ENCODE peak calls at places on chromosomes 3 and 15, in nine cellular contexts. I is HepG2; B is Panc1; P is tibial artery; U is OCI-LY7; E is IMR-90; Q is CD8-positive, alpha-beta T cell; N is HCT116; V is endodermal cell. R is an unnamed sample. For H3K36me3 and H3K4me1, the result is how much of the 10 kb centered on the place peaks cover.

GRCh38 chr3:56547486-56547885 is 9.5 kb upstream of the CCDC66 start:
- DNase-seq in I (no peak), B (no peak), P (no peak), U (peak), E (no peak), Q (no peak), N (peak), V (no peak), R (no peak)

GRCh38 chr3:167184511-167184910 is 195.6 kb downstream of the ZBBX start:
- DNase-seq in I (peak), B (no peak), P (no peak), U (no peak), E (no peak), Q (no peak), N (no peak), V (peak), R (no peak)

GRCh38 chr3:194824676-194825075 is 139.0 kb downstream of the FAM43A start:
- DNase-seq in I (no peak), B (no peak), P (no peak), U (no peak), E (peak), Q (no peak), N (no peak), V (no peak), R (no peak)

GRCh38 chr15:92921215-92922131 is 21.3 kb downstream of the CHD2 start:
- DNase-seq in I (no peak), B (no peak), P (no peak), U (no peak), E (peak), Q (no peak), N (peak), V (no peak), R (no peak)

GRCh38 chr3:88000853-88001252 is 58.0 kb downstream of the CGGBP1 start:
- DNase-seq in I (no peak), B (no peak), P (no peak), U (peak), E (no peak), Q (no peak), N (no peak), V (peak), R (no peak)

GRCh38 chr3:35664460-35664919 is 25.2 kb downstream of the ARPP21 start:
- DNase-seq in I (no peak), B (no peak), P (peak), U (peak), E (peak), Q (no peak), N (no peak), V (peak), R (no peak)

GRCh38 chr15:96102631-96103030 is 227.9 kb upstream of the NR2F2 start:
- DNase-seq in I (no peak), B (no peak), P (no peak), U (no peak), E (no peak), Q (no peak), N (no peak), V (no peak), R (no peak)

GRCh38 chr3:45706133-45706808 is 17.1 kb downstream of the SACM1L start:
- DNase-seq in I (no peak), B (no peak), P (no peak), U (no peak), E (no peak), Q (no peak), N (no peak), V (no peak), R (no peak)

GRCh38 chr3:59695858-59696257 is 646.0 kb upstream of the CFAP20DC start:
- DNase-seq in I (no peak), B (no peak), P (no peak), U (no peak), E (no peak), Q (no peak), N (no peak), V (no peak), R (no peak)

GRCh38 chr3:177752841-177753240 is 555.6 kb upstream of the TBL1XR1 start:
- DNase-seq in I (no peak), B (no peak), P (no peak), U (no peak), E (no peak), Q (no peak), N (no peak), V (no peak), R (no peak)

GRCh38 chr3:112984485-112984884 is 6.3 kb upstream of the GTPBP8 start:
- DNase-seq in I (peak), B (no peak), P (no peak), U (no peak), E (peak), Q (no peak), N (no peak), V (no peak), R (peak)

GRCh38 chr15:80823120-80823519 is 44.0 kb downstream of the CEMIP start:
- DNase-seq in I (no peak), B (no peak), P (no peak), U (no peak), E (no peak), Q (no peak), N (no peak), V (no peak), R (no peak)

GRCh38 chr3:168475730-168476129 is 380.0 kb upstream of the GOLIM4 start:
- DNase-seq in I (no peak), B (no peak), P (no peak), U (no peak), E (no peak), Q (no peak), N (no peak), V (no peak), R (no peak)

GRCh38 chr3:138362536-138362935 is 14.2 kb downstream of the MRAS start:
- DNase-seq in I (peak), B (no peak), P (peak), U (no peak), E (no peak), Q (no peak), N (no peak), V (no peak), R (no peak)

GRCh38 chr3:23916152-23916885 is 471 bp downstream of the NKIRAS1 start:
- DNase-seq in I (no peak), B (no peak), P (no peak), U (no peak), E (no peak), Q (no peak), N (no peak), V (no peak), R (no peak)

GRCh38 chr3:37054370-37054769 is 61.1 kb downstream of the MLH1 start:
- DNase-seq in I (no peak), B (peak), P (no peak), U (peak), E (peak), Q (no peak), N (peak), V (no peak), R (no peak)

GRCh38 chr3:78951546-78951945 is 816.3 kb downstream of the ROBO1 start:
- DNase-seq in I (no peak), B (no peak), P (no peak), U (no peak), E (peak), Q (no peak), N (no peak), V (no peak), R (no peak)

GRCh38 chr3:138187296-138188012 is at the start of gene ARMC8:
- DNase-seq in I (peak), B (no peak), P (peak), U (no peak), E (no peak), Q (no peak), N (peak), V (peak), R (peak)

GRCh38 chr3:127753338-127753737 is 69.0 kb downstream of the MGLL start:
- DNase-seq in I (no peak), B (no peak), P (no peak), U (no peak), E (no peak), Q (no peak), N (no peak), V (no peak), R (no peak)

GRCh38 chr3:30401971-30402370 is 204.4 kb upstream of the TGFBR2 start:
- DNase-seq in I (no peak), B (no peak), P (no peak), U (no peak), E (peak), Q (no peak), N (no peak), V (no peak), R (no peak)

GRCh38 chr3:143000525-143000924 is 845 bp upstream of the U2SURP start:
- DNase-seq in I (peak), B (no peak), P (no peak), U (no peak), E (peak), Q (no peak), N (no peak), V (peak), R (no peak)

GRCh38 chr15:90818251-90819210 is 49.9 kb upstream of the FURIN start:
- DNase-seq in I (peak), B (no peak), P (no peak), U (peak), E (no peak), Q (no peak), N (no peak), V (peak), R (no peak)

GRCh38 chr3:195895900-195896360 is 12.4 kb downstream of the TNK2 start:
- DNase-seq in I (no peak), B (no peak), P (peak), U (peak), E (no peak), Q (peak), N (no peak), V (peak), R (peak)

GRCh38 chr3:40653878-40654277 is 129.1 kb downstream of the ZNF621 start:
- DNase-seq in I (no peak), B (no peak), P (no peak), U (no peak), E (no peak), Q (no peak), N (no peak), V (no peak), R (no peak)

GRCh38 chr15:60003243-60004018 is 680 bp upstream of the FOXB1 start:
- DNase-seq in I (no peak), B (no peak), P (no peak), U (no peak), E (no peak), Q (no peak), N (no peak), V (peak), R (no peak)

GRCh38 chr15:48389701-48390143 is 58.5 kb downstream of the DUT start:
- DNase-seq in I (no peak), B (no peak), P (no peak), U (no peak), E (peak), Q (no peak), N (no peak), V (no peak), R (no peak)

GRCh38 chr3:13064469-13064868 is 8.8 kb downstream of the IQSEC1 start:
- DNase-seq in I (no peak), B (no peak), P (no peak), U (no peak), E (no peak), Q (no peak), N (no peak), V (no peak), R (no peak)

DNA sequence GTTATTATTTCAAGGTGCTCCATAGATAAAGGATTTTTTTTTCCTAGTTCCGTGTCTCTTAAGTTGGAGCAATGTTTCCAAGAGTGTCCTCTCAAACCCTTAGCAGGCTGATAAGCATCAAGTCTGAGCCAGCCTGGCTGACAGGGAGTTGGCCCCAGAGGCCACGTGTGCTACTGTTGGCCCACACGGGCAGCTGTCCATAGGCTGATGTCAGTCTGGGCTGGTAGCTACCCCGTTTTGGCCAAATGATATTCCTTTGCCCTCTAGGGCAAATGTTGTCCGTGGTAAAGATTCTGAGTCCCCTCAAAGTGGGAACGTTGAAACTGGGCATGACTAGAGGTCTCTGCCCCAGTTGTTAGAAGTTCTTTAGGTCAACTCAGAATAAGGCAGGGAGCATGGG is 99.4 kb downstream of the FLNB start:
- DNase-seq in I (no peak), B (no peak), P (no peak), U (no peak), E (no peak), Q (no peak), N (no peak), V (no peak), R (no peak)
- H3K36me3 ChIP-seq in I (half or more), B (under half), P (half or more), U (under half), E (half or more), Q (under half), N (under half), V (half or more), R (under half)

DNA sequence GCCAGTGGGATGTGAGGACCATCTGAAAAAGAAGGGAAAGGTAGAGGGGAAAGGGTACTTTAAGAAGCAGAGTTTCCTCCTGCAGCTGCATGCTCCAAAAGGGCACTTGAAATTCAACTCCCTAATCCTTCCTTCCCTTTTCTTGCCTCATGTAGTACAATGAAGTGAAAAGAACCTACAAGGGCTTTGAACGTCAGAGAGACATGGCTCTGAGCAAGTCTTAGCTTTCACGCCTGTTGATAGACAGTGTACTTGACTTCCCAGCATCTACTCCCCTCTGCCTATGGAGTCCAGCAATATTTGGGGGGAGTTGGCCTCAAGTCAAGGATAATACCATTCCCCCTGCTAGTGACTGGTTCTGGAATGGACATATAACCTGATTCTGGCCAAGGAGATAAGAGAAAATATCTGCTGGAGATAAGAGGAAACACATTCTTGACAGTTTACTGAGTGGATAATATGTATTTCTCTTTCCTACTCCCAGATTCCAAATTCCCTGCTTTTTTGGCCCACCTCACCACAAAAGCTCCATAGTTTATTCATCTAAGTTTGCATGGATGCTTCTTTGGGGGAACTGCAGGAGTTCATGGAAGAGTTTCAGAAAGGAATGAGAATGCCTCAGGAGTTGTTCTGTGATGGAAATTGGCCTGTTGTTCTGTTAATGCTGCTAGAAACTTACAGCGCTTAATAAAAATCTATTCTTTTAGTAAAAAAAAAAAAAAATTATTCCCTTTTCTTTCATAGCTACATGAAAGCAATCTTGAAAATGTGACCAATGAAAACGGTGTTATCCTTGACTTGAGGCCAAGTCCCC is 193.0 kb upstream of the TPM1 start:
- DNase-seq in I (no peak), B (no peak), P (no peak), U (no peak), E (no peak), Q (no peak), N (no peak), V (peak), R (no peak)
- H3K4me1 ChIP-seq in I (half or more), B (under half), P (under half), U (under half), E (under half), Q (under half), N (under half), V (under half), R (under half)

GRCh38 chr15:88629071-88629470 is 7.9 kb downstream of the AEN start:
- DNase-seq in I (no peak), B (no peak), P (peak), U (no peak), E (no peak), Q (no peak), N (no peak), V (no peak), R (no peak)

GRCh38 chr15:88627463-88627862 is 6.3 kb downstream of the AEN start:
- DNase-seq in I (no peak), B (no peak), P (no peak), U (peak), E (no peak), Q (peak), N (no peak), V (no peak), R (peak)

GRCh38 chr15:88630141-88630721 is 8.6 kb upstream of the ISG20 start:
- DNase-seq in I (no peak), B (no peak), P (peak), U (no peak), E (no peak), Q (no peak), N (no peak), V (peak), R (no peak)

GRCh38 chr15:88625943-88626741 is 5.0 kb downstream of the AEN start:
- DNase-seq in I (no peak), B (no peak), P (peak), U (no peak), E (no peak), Q (no peak), N (no peak), V (no peak), R (no peak)

GRCh38 chr15:88628018-88628673 is 7.0 kb downstream of the AEN start:
- DNase-seq in I (no peak), B (no peak), P (peak), U (no peak), E (no peak), Q (no peak), N (no peak), V (no peak), R (no peak)
- H3K36me3 ChIP-seq in I (half or more), B (under half), P (half or more), U (half or more), E (half or more), Q (under half), N (under half), V (half or more), R (under half)

GRCh38 chr3:5195605-5196004 is 8.1 kb downstream of the EDEM1 start:
- DNase-seq in I (no peak), B (no peak), P (no peak), U (peak), E (no peak), Q (no peak), N (no peak), V (no peak), R (no peak)

GRCh38 chr3:5197022-5197421 is 9.5 kb downstream of the EDEM1 start:
- DNase-seq in I (no peak), B (no peak), P (no peak), U (no peak), E (peak), Q (no peak), N (no peak), V (no peak), R (no peak)

GRCh38 chr3:5197470-5198312 is 10.2 kb downstream of the EDEM1 start:
- DNase-seq in I (no peak), B (no peak), P (no peak), U (peak), E (peak), Q (no peak), N (no peak), V (no peak), R (peak)

GRCh38 chr3:5198986-5199731 is 11.7 kb downstream of the EDEM1 start:
- DNase-seq in I (no peak), B (no peak), P (no peak), U (no peak), E (no peak), Q (no peak), N (no peak), V (no peak), R (no peak)

DNA sequence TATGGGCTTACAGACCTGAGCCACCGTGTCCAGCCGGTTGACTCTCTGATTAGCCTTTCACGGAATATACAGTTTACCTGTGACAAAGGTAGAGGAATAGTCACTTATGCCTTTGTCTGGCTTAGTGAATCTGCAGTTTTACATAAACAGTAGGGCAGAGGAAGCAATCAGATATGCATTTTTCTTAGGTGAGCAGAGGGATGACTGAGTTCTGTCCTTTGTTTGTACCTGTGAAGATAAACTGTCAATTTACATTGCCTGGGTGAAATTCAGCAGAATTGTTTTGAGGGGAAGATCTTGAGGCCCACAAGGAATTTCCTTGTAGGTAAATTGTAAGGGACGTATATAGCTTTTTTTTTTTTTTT is 10.8 kb downstream of the EDEM1 start:
- DNase-seq in I (no peak), B (no peak), P (no peak), U (no peak), E (no peak), Q (no peak), N (no peak), V (no peak), R (no peak)
- H3K4me1 ChIP-seq in I (under half), B (under half), P (under half), U (half or more), E (under half), Q (half or more), N (under half), V (under half), R (half or more)

GRCh38 chr15:64422697-64423096 is 35.1 kb downstream of the TRIP4 start:
- DNase-seq in I (no peak), B (no peak), P (no peak), U (no peak), E (no peak), Q (no peak), N (no peak), V (no peak), R (no peak)

GRCh38 chr15:64426845-64427465 is 33.4 kb upstream of the ZNF609 start:
- DNase-seq in I (peak), B (peak), P (no peak), U (peak), E (peak), Q (no peak), N (peak), V (no peak), R (no peak)

GRCh38 chr15:64429448-64429847 is 30.9 kb upstream of the ZNF609 start:
- DNase-seq in I (no peak), B (no peak), P (no peak), U (no peak), E (no peak), Q (no peak), N (no peak), V (no peak), R (no peak)

GRCh38 chr15:64423970-64424369 is 36.3 kb downstream of the TRIP4 start:
- DNase-seq in I (no peak), B (no peak), P (no peak), U (no peak), E (no peak), Q (no peak), N (no peak), V (no peak), R (no peak)
- H3K36me3 ChIP-seq in I (under half), B (under half), P (half or more), U (half or more), E (under half), Q (under half), N (under half), V (half or more), R (under half)

GRCh38 chr3:188396251-188396650 is 242.3 kb downstream of the LPP start:
- DNase-seq in I (no peak), B (no peak), P (no peak), U (no peak), E (no peak), Q (no peak), N (no peak), V (no peak), R (no peak)
- H3K4me1 ChIP-seq in I (half or more), B (under half), P (half or more), U (half or more), E (under half), Q (under half), N (under half), V (under half), R (under half)

GRCh38 chr15:22868495-22868894 is 30.0 kb downstream of the NIPA2 start:
- DNase-seq in I (no peak), B (no peak), P (no peak), U (no peak), E (no peak), Q (no peak), N (no peak), V (no peak), R (no peak)

GRCh38 chr15:22863356-22863755 is 24.9 kb downstream of the NIPA2 start:
- DNase-seq in I (no peak), B (no peak), P (no peak), U (no peak), E (no peak), Q (no peak), N (no peak), V (no peak), R (no peak)

GRCh38 chr15:22867886-22868285 is 29.4 kb downstream of the NIPA2 start:
- DNase-seq in I (no peak), B (no peak), P (no peak), U (no peak), E (no peak), Q (no peak), N (no peak), V (no peak), R (no peak)

GRCh38 chr15:22868928-22869327 is 30.5 kb downstream of the NIPA2 start:
- DNase-seq in I (no peak), B (no peak), P (no peak), U (no peak), E (no peak), Q (no peak), N (no peak), V (no peak), R (no peak)

GRCh38 chr15:22866066-22866465 is 27.6 kb downstream of the NIPA2 start:
- DNase-seq in I (no peak), B (no peak), P (no peak), U (no peak), E (peak), Q (no peak), N (no peak), V (no peak), R (no peak)
- H3K36me3 ChIP-seq in I (half or more), B (under half), P (half or more), U (half or more), E (half or more), Q (under half), N (under half), V (half or more), R (under half)